ENCODE peak calls at places on chromosomes 3 and 15, in five cellular contexts. F is stomach, C is heart left ventricle, V is heart right ventricle, A is GM12865. N is an unnamed sample.

GRCh38 chr3:102299125-102299877 is 135.5 kb upstream of the ZPLD1 start:
- DNase-seq in F (no peak), C (no peak), V (no peak), A (peak; percentile 27), N (no peak)

GRCh38 chr3:172915911-172916514 is 165.5 kb downstream of the ECT2 start:
- DNase-seq in F (no peak), C (no peak), V (no peak), A (no peak), N (no peak)

GRCh38 chr15:73969151-73969759 is 22.8 kb downstream of the STOML1 start:
- DNase-seq in F (no peak), C (no peak), V (no peak), A (no peak), N (no peak)

GRCh38 chr15:95626501-95627361 is 703.8 kb upstream of the NR2F2 start:
- DNase-seq in F (no peak), C (peak; percentile 46), V (peak; percentile 52), A (peak; percentile 34), N (no peak)

GRCh38 chr3:171177056-171177455 is 150.5 kb upstream of the SLC2A2 start:
- DNase-seq in F (no peak), C (no peak), V (no peak), A (no peak), N (no peak)

GRCh38 chr3:50450135-50450911 is 53.1 kb downstream of the CACNA2D2 start:
- DNase-seq in F (peak; percentile 79), C (peak; percentile 70), V (peak; percentile 67), A (no peak), N (peak; percentile 37)

GRCh38 chr3:114839476-114839875 is 307.6 kb downstream of the ZBTB20 start:
- DNase-seq in F (no peak), C (no peak), V (no peak), A (no peak), N (no peak)

GRCh38 chr15:87597346-87598052 is 659.0 kb downstream of the NTRK3 start:
- DNase-seq in F (no peak), C (no peak), V (no peak), A (no peak), N (no peak)

GRCh38 chr15:90471769-90472168 is 58.0 kb upstream of the CRTC3 start:
- DNase-seq in F (no peak), C (no peak), V (no peak), A (no peak), N (no peak)

GRCh38 chr15:101348015-101348414 is 53.0 kb upstream of the SNRPA1 start:
- DNase-seq in F (no peak), C (no peak), V (no peak), A (no peak), N (no peak)

GRCh38 chr3:81723732-81724313 is 37.6 kb downstream of the GBE1 start:
- DNase-seq in F (no peak), C (no peak), V (no peak), A (no peak), N (peak; percentile 69)

GRCh38 chr3:152430223-152431002 is 161.7 kb downstream of the MBNL1 start:
- DNase-seq in F (no peak), C (peak; percentile 47), V (peak; percentile 58), A (no peak), N (no peak)

GRCh38 chr3:112437146-112438022 is 61.9 kb downstream of the BTLA start:
- DNase-seq in F (no peak), C (no peak), V (no peak), A (peak; percentile 74), N (peak; percentile 58)

GRCh38 chr3:69113536-69113935 is 8.9 kb downstream of the LMOD3 start:
- DNase-seq in F (no peak), C (no peak), V (no peak), A (no peak), N (peak; percentile 28)

GRCh38 chr3:45472795-45473194 is 84.4 kb downstream of the LARS2 start:
- DNase-seq in F (no peak), C (no peak), V (no peak), A (no peak), N (no peak)

GRCh38 chr15:62391565-62392262 is 226.6 kb upstream of the C2CD4B start:
- DNase-seq in F (peak; percentile 50), C (peak; percentile 56), V (peak; percentile 34), A (peak; percentile 20), N (peak; percentile 60)

GRCh38 chr3:99646107-99646435 is 7.7 kb downstream of the COL8A1 start:
- DNase-seq in F (no peak), C (no peak), V (no peak), A (no peak), N (no peak)

GRCh38 chr15:41493205-41493901 is at the start of gene ITPKA:
- DNase-seq in F (peak; percentile 86), C (peak; percentile 62), V (peak; percentile 61), A (peak; percentile 83), N (peak; percentile 57)

GRCh38 chr15:49313650-49314049 is 109.4 kb upstream of the FGF7 start:
- DNase-seq in F (no peak), C (no peak), V (no peak), A (no peak), N (peak; percentile 70)

GRCh38 chr3:18898911-18899310 is 249.4 kb upstream of the KCNH8 start:
- DNase-seq in F (no peak), C (no peak), V (no peak), A (no peak), N (no peak)

GRCh38 chr3:58025824-58026579 is 17.8 kb downstream of the FLNB start:
- DNase-seq in F (peak; percentile 71), C (no peak), V (no peak), A (no peak), N (peak; percentile 71)

GRCh38 chr3:102085431-102086226 is 236.3 kb downstream of the NFKBIZ start:
- DNase-seq in F (no peak), C (no peak), V (no peak), A (no peak), N (no peak)

GRCh38 chr15:47422901-47423300 is 294.4 kb upstream of the SEMA6D start:
- DNase-seq in F (no peak), C (no peak), V (no peak), A (no peak), N (peak; percentile 63)

GRCh38 chr3:122934251-122934650 is 93.3 kb downstream of the SEMA5B start:
- DNase-seq in F (no peak), C (no peak), V (no peak), A (no peak), N (no peak)

GRCh38 chr3:188978772-188979171 is 193.0 kb upstream of the TPRG1 start:
- DNase-seq in F (no peak), C (peak; percentile 36), V (peak; percentile 51), A (no peak), N (peak; percentile 41)

GRCh38 chr15:89140595-89140994 is 52.3 kb downstream of the ABHD2 start:
- DNase-seq in F (no peak), C (no peak), V (no peak), A (no peak), N (no peak)

GRCh38 chr15:63310646-63311045 is 33.2 kb downstream of the APH1B start:
- DNase-seq in F (no peak), C (no peak), V (no peak), A (no peak), N (no peak)

GRCh38 chr3:3053974-3054373 is 56.2 kb downstream of the IL5RA start:
- DNase-seq in F (no peak), C (no peak), V (no peak), A (no peak), N (peak; percentile 21)

GRCh38 chr3:185363662-185364203 is 797 bp downstream of the MAP3K13 start:
- DNase-seq in F (no peak), C (no peak), V (no peak), A (no peak), N (no peak)

GRCh38 chr15:49101536-49101935 is 53.9 kb downstream of the COPS2 start:
- DNase-seq in F (no peak), C (no peak), V (no peak), A (no peak), N (peak; percentile 56)

GRCh38 chr15:100711479-100712130 is 109.2 kb downstream of the ASB7 start:
- DNase-seq in F (no peak), C (no peak), V (no peak), A (no peak), N (no peak)

GRCh38 chr3:72255191-72255590 is 470.2 kb upstream of the PROK2 start:
- DNase-seq in F (peak; percentile 48), C (peak; percentile 49), V (peak; percentile 55), A (no peak), N (peak; percentile 68)

GRCh38 chr3:94440767-94441493 is 378.1 kb downstream of the NSUN3 start:
- DNase-seq in F (no peak), C (no peak), V (no peak), A (no peak), N (peak; percentile 57)

GRCh38 chr3:197458179-197458707 is 97.5 kb downstream of the BDH1 start:
- DNase-seq in F (peak; percentile 45), C (no peak), V (no peak), A (peak; percentile 16), N (no peak)
- TF ChIP-seq CTCF in F (no peak), C (peak; percentile 34), V (no peak), A (peak; percentile 19), N (peak; percentile 27)

GRCh38 chr15:40357723-40358491 is at the start of gene DISP2:
- DNase-seq in F (peak; percentile 92), C (peak; percentile 89), V (peak; percentile 85), A (peak; percentile 88), N (peak; percentile 81)

GRCh38 chr15:40355976-40356585 is 1.9 kb upstream of the DISP2 start:
- DNase-seq in F (no peak), C (no peak), V (no peak), A (no peak), N (no peak)

GRCh38 chr15:40358492-40359353 is 704 bp downstream of the DISP2 start:
- DNase-seq in F (no peak), C (no peak), V (no peak), A (peak; percentile 29), N (no peak)

GRCh38 chr15:40354408-40355171 is 3.4 kb upstream of the DISP2 start:
- DNase-seq in F (no peak), C (no peak), V (no peak), A (no peak), N (no peak)

DNA sequence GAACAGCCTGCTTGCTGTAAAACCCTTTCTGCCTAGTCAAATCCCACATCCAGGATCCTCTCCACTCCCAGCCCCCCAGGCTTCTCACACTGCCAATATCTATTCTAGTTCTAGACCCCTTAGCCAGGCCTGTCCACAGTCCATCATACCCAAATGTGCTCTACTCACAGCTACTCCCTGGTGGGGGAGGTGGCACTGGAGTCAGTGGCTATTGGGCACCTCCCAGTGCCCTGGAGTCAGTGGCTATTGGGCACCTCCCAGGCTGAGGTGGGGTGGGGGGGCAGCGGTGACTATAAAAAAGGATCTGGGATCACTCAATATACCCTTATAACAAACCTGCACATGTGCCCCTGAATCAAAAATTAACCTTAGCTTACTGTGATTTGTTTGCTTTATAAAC is 773 bp upstream of the DISP2 start:
- DNase-seq in F (no peak), C (no peak), V (no peak), A (no peak), N (no peak)
- H3K4me3 ChIP-seq in F (peak overlapping the region; percentile 67), C (no peak overlapping the region), V (peak overlapping the region; percentile 80), A (no peak overlapping the region), N (no peak overlapping the region)

DNA sequence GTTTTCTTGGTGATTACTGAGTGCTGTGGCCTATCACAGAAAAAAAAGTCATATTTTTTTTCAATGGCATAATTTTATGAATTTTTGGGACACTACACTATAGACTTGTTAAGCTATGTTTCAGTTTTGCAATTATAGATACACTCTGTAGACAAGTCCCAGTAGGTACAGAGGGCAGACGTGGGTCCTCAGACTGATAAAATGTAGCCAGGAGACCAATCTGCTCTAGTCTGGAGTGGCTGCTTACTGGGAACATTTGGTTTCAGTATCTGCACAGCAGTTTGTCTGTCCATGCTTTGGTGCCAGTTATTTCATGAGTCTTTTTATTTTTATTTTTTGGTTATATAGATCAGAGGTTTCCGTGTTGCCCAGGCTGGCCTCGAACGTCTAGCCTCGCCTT is 313.4 kb upstream of the LRRFIP2 start:
- DNase-seq in F (no peak), C (no peak), V (no peak), A (no peak), N (no peak)
- TF ChIP-seq CTCF in F (no peak), C (no peak), V (no peak), A (no peak), N (no peak)

GRCh38 chr15:26083457-26084350 is 220.6 kb upstream of the ATP10A start:
- DNase-seq in F (no peak), C (no peak), V (no peak), A (no peak), N (no peak)
- H3K4me3 ChIP-seq in F (no peak overlapping the region), C (no peak overlapping the region), V (peak overlapping the region; percentile 98), A (no peak overlapping the region), N (no peak overlapping the region)

N was measured in cardiac fibroblast.